ENCODE peak calls at places on chromosomes 4 and X, in eight cellular contexts. I is right cardiac atrium, Q is ovary, C is Caco-2, H is mucosa of descending colon, D is endothelial cell of umbilical vein, S is GM23338, T is adrenal gland. N is an unnamed sample. For H3K4me1, the result is how much of the 10 kb centered on the place peaks cover.

GRCh38 chr4:175066923-175067627 is 148.9 kb downstream of the ADAM29 start:
- DNase-seq in D (no peak), T (no peak), H (no peak), I (no peak), Q (no peak), C (no peak), S (no peak), N (no peak)

GRCh38 chrX:48992341-48992740 is 9.7 kb downstream of the GRIPAP1 start:
- DNase-seq in Q (no peak), D (no peak), H (no peak), T (no peak), S (no peak), C (no peak), I (no peak), N (no peak)

GRCh38 chr4:114791976-114792375 is 193.4 kb downstream of the UGT8 start:
- DNase-seq in H (no peak), C (no peak), Q (no peak), I (no peak), T (no peak), D (no peak), S (no peak), N (no peak)

GRCh38 chr4:98204236-98204553 is 57.0 kb upstream of the RAP1GDS1 start:
- DNase-seq in S (no peak), I (no peak), T (no peak), C (no peak), D (no peak), H (no peak), Q (no peak), N (no peak)

GRCh38 chr4:74906771-74907170 is 26.1 kb upstream of the PARM1 start:
- DNase-seq in D (no peak), S (no peak), H (no peak), C (no peak), I (no peak), Q (no peak), T (no peak), N (no peak)

GRCh38 chr4:28369504-28369903 is 1508.9 kb downstream of the STIM2 start:
- DNase-seq in C (no peak), S (no peak), D (peak), T (no peak), I (no peak), H (no peak), Q (no peak), N (no peak)

GRCh38 chrX:103811858-103812257 is 20.2 kb downstream of the RAB9B start:
- DNase-seq in D (no peak), H (no peak), Q (no peak), I (no peak), S (no peak), C (no peak), T (no peak), N (no peak)

GRCh38 chr4:83217721-83218522 is 66.7 kb downstream of the COQ2 start:
- DNase-seq in C (no peak), Q (no peak), T (peak), D (no peak), S (no peak), H (peak), I (no peak), N (peak)

GRCh38 chrX:97405031-97405685 is 521.5 kb downstream of the RPA4 start:
- DNase-seq in D (no peak), C (no peak), S (no peak), I (no peak), H (no peak), Q (no peak), T (no peak), N (no peak)

GRCh38 chr4:14254252-14254651 is 626.7 kb upstream of the BOD1L1 start:
- DNase-seq in S (peak), I (peak), D (peak), Q (peak), T (peak), C (peak), H (peak), N (no peak)

GRCh38 chrX:12370444-12371089 is 232.3 kb downstream of the FRMPD4 start:
- DNase-seq in Q (peak), C (no peak), T (no peak), D (peak), H (no peak), I (no peak), S (no peak), N (no peak)

GRCh38 chr4:110907801-110908313 is 285.0 kb upstream of the PITX2 start:
- DNase-seq in S (no peak), D (no peak), T (no peak), Q (no peak), H (no peak), C (no peak), I (no peak), N (no peak)

GRCh38 chr4:129110931-129111330 is 15.0 kb downstream of the C4orf33 start:
- DNase-seq in T (no peak), S (no peak), Q (no peak), C (no peak), I (no peak), H (no peak), D (no peak), N (no peak)

GRCh38 chrX:145068450-145068849 is 178.9 kb upstream of the SPANXN1 start:
- DNase-seq in S (no peak), D (no peak), I (no peak), T (no peak), H (no peak), C (no peak), Q (no peak), N (no peak)

GRCh38 chr4:8731364-8731763 is 138.8 kb downstream of the CPZ start:
- DNase-seq in Q (no peak), C (no peak), I (no peak), S (no peak), H (no peak), D (no peak), T (no peak), N (no peak)

GRCh38 chr4:89217594-89217993 is 90.0 kb downstream of the GPRIN3 start:
- DNase-seq in D (no peak), S (no peak), Q (no peak), I (no peak), H (no peak), T (no peak), C (no peak), N (no peak)

GRCh38 chr4:185309770-185310169 is 86.0 kb downstream of the LRP2BP start:
- DNase-seq in C (no peak), T (no peak), Q (no peak), I (no peak), H (no peak), S (no peak), D (no peak), N (no peak)

GRCh38 chrX:22389544-22390243 is 117.0 kb downstream of the CBLL2 start:
- DNase-seq in S (no peak), T (no peak), H (no peak), Q (no peak), C (no peak), I (no peak), D (peak), N (no peak)

GRCh38 chr4:5118091-5118786 is 67.0 kb downstream of the STK32B start:
- DNase-seq in T (no peak), D (no peak), H (no peak), I (no peak), Q (no peak), C (no peak), S (no peak), N (no peak)

GRCh38 chrX:99857455-99857854 is 552.6 kb downstream of the PCDH19 start:
- DNase-seq in C (peak), I (no peak), S (peak), Q (no peak), T (no peak), D (no peak), H (no peak), N (no peak)

GRCh38 chr4:11532138-11532537 is 103.4 kb upstream of the HS3ST1 start:
- DNase-seq in H (peak), T (no peak), Q (no peak), I (no peak), C (no peak), S (no peak), D (no peak), N (no peak)

GRCh38 chrX:1321689-1322088 is 14.9 kb upstream of the IL3RA start:
- DNase-seq in H (no peak), I (no peak), D (no peak), T (no peak), Q (no peak), S (no peak), C (no peak), N (no peak)

GRCh38 chr4:24999392-25000104 is 31.2 kb downstream of the LGI2 start:
- DNase-seq in Q (no peak), T (no peak), I (no peak), H (no peak), S (peak), D (no peak), C (no peak), N (no peak)

GRCh38 chrX:121733514-121733913 is 686.1 kb downstream of the GLUD2 start:
- DNase-seq in Q (no peak), D (no peak), T (no peak), H (no peak), S (no peak), C (no peak), I (no peak), N (no peak)

GRCh38 chrX:101108293-101108692 is 10.3 kb downstream of the CENPI start:
- DNase-seq in Q (no peak), D (no peak), T (no peak), C (no peak), S (no peak), H (no peak), I (no peak), N (no peak)

GRCh38 chr4:184424993-184425758 is 49.2 kb downstream of the IRF2 start:
- DNase-seq in I (peak), D (no peak), C (no peak), S (no peak), Q (no peak), T (peak), H (no peak), N (no peak)

GRCh38 chr4:87839309-87839946 is 6.7 kb downstream of the MEPE start:
- DNase-seq in I (peak), H (peak), Q (no peak), S (peak), C (peak), T (peak), D (peak), N (no peak)

GRCh38 chr4:96150501-96150900 is 310.6 kb downstream of the PDHA2 start:
- DNase-seq in H (no peak), S (no peak), T (no peak), Q (no peak), I (no peak), C (no peak), D (no peak), N (no peak)

GRCh38 chr4:26061248-26061986 is 147.4 kb downstream of the SMIM20 start:
- DNase-seq in D (no peak), C (peak), Q (no peak), I (no peak), H (peak), S (peak), T (no peak), N (no peak)

GRCh38 chrX:19790829-19791228 is 96.6 kb downstream of the SH3KBP1 start:
- DNase-seq in H (no peak), I (no peak), T (no peak), Q (no peak), S (no peak), D (no peak), C (no peak), N (no peak)
- H3K4me1 ChIP-seq in H (under half), I (under half), T (under half), Q (under half), S (under half), D (under half), C (under half), N (half or more)

GRCh38 chr4:107828315-107828714 is 3.6 kb downstream of the SGMS2 start:
- DNase-seq in D (no peak), T (no peak), I (no peak), C (no peak), S (no peak), Q (no peak), H (no peak), N (no peak)

GRCh38 chr4:107826427-107826980 is 1.8 kb downstream of the SGMS2 start:
- DNase-seq in I (no peak), D (peak), T (no peak), S (no peak), Q (no peak), C (peak), H (no peak), N (no peak)

GRCh38 chr4:107824367-107825071 is at the start of gene SGMS2:
- DNase-seq in H (peak), D (peak), S (peak), T (peak), I (peak), Q (peak), C (peak), N (no peak)

GRCh38 chr4:107825072-107825789 is 499 bp downstream of the SGMS2 start:
- DNase-seq in S (peak), C (peak), H (peak), Q (no peak), T (peak), I (peak), D (peak), N (no peak)

GRCh38 chr4:107823870-107824366 is 814 bp upstream of the SGMS2 start:
- DNase-seq in Q (no peak), S (peak), C (no peak), H (no peak), D (no peak), I (no peak), T (no peak), N (no peak)
- H3K4me3 ChIP-seq in Q (peak), S (peak), C (peak), H (peak), D (peak), I (peak), T (no peak), N (no peak)

DNA sequence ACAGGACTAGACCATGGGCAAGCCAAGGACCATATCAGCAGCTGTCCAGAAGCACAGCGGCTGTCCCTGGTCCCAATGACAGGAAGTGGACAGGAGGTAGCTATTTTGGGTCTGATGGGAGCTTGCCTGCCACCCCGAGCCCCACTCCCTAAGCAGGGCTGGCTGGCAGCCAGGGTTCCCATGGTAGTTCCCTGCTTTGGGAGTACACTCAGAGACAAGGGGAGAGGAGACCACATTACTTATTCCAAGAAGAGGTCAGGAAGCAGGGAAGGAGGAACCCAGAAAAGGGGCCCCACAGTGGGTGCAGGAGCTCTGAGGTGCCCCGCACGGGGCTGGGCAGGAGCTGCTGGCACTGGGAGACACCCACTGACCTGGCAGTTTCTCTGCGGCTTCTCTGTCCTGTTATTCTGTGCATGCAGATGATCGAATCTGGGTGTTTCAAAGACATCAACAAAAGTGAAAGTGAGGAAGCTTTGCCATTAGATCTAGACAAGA is 36.3 kb downstream of the HTT-AS start:
- DNase-seq in I (peak), H (no peak), S (no peak), T (no peak), C (no peak), Q (peak), D (no peak), N (peak)
- H3K4me1 ChIP-seq in I (under half), H (under half), S (under half), T (under half), C (under half), Q (under half), D (under half), N (under half)

GRCh38 chrX:283115-283845 is 2.1 kb downstream of the PLCXD1 start:
- DNase-seq in S (peak), T (peak), C (peak), H (peak), D (peak), Q (peak), I (peak), N (peak)
- H3K4me3 ChIP-seq in S (peak), T (no peak), C (peak), H (no peak), D (peak), Q (peak), I (peak), N (peak)

GRCh38 chr4:101128473-101128872 is 218.9 kb downstream of the PPP3CA start:
- DNase-seq in I (no peak), H (no peak), C (no peak), Q (no peak), S (no peak), T (no peak), D (no peak), N (no peak)
- H3K4me1 ChIP-seq in I (under half), H (under half), C (under half), Q (under half), S (under half), T (under half), D (under half), N (under half)

GRCh38 chr4:53592686-53593641 is 1.7 kb upstream of the LNX1 start:
- DNase-seq in Q (peak), H (peak), D (peak), S (peak), C (peak), I (peak), T (peak), N (no peak)

GRCh38 chr4:53593765-53594164 is 2.5 kb upstream of the LNX1 start:
- DNase-seq in S (no peak), C (no peak), Q (no peak), I (no peak), T (no peak), D (no peak), H (no peak), N (no peak)

GRCh38 chr4:53589511-53589910 is 1.8 kb downstream of the LNX1 start:
- DNase-seq in D (no peak), T (no peak), S (no peak), I (no peak), Q (no peak), C (no peak), H (no peak), N (no peak)

GRCh38 chr4:53592128-53592527 is 842 bp upstream of the LNX1 start:
- DNase-seq in T (peak), S (peak), I (no peak), C (no peak), H (peak), Q (no peak), D (peak), N (no peak)

GRCh38 chr4:53591372-53591892 is at the start of gene LNX1:
- DNase-seq in Q (no peak), C (peak), S (peak), H (peak), D (no peak), T (no peak), I (no peak), N (no peak)
- H3K4me3 ChIP-seq in Q (no peak), C (peak), S (peak), H (no peak), D (no peak), T (no peak), I (no peak), N (no peak)

GRCh38 chr4:108396900-108397299 is 223.5 kb upstream of the RPL34 start:
- DNase-seq in Q (no peak), T (no peak), S (no peak), C (no peak), D (no peak), H (no peak), I (no peak), N (no peak)
- H3K4me1 ChIP-seq in Q (under half), T (under half), S (under half), C (under half), D (under half), H (under half), I (under half), N (under half)